ENCODE peak calls at places on chromosomes 4 and X, in four cellular contexts. V is ACHN, D is MG63, H is GM06990. I is an unnamed sample.
A peak's percentile ranks its signal among the peaks of the same experiment; 100 is the strongest.

GRCh38 chrX:135213200-135213844 is 38.5 kb upstream of the ETDA start:
- DNase-seq in H (no peak), V (no peak), D (no peak), I (no peak)

GRCh38 chrX:68710870-68711576 is 63.6 kb downstream of the STARD8 start:
- DNase-seq in D (no peak), V (peak; percentile 38), H (no peak), I (no peak)

GRCh38 chr4:6688879-6689505 is 4.7 kb upstream of the S100P start:
- DNase-seq in H (no peak), V (peak; percentile 82), D (peak; percentile 58), I (no peak)

GRCh38 chrX:41596586-41596985 is 92.2 kb upstream of the GPR34 start:
- DNase-seq in D (no peak), V (peak; percentile 66), H (peak; percentile 39), I (no peak)

GRCh38 chr4:127486248-127486647 is 146.5 kb upstream of the INTU start:
- DNase-seq in H (no peak), V (no peak), D (no peak), I (no peak)

GRCh38 chr4:166078383-166078782 is 205.3 kb downstream of the TLL1 start:
- DNase-seq in D (no peak), V (no peak), H (no peak), I (no peak)

GRCh38 chr4:7647932-7648812 is 213.4 kb upstream of the PSAPL1 start:
- DNase-seq in H (no peak), D (peak; percentile 81), V (no peak), I (no peak)

GRCh38 chrX:142661696-142662095 is 364.0 kb upstream of the SPANXN4 start:
- DNase-seq in V (no peak), D (no peak), H (no peak), I (no peak)

GRCh38 chr4:56821394-56822263 is at the start of gene SPINK2:
- DNase-seq in V (peak; percentile 30), H (peak; percentile 38), D (peak; percentile 19), I (no peak)

GRCh38 chr4:189409158-189409557 is 531.5 kb upstream of the FRG1 start:
- DNase-seq in H (no peak), V (no peak), D (no peak), I (no peak)

GRCh38 chrX:64204701-64205440 is 637 bp downstream of the AMER1 start:
- DNase-seq in V (peak; percentile 19), D (peak; percentile 64), H (peak; percentile 51), I (no peak)

GRCh38 chr4:16827762-16828724 is 70.4 kb downstream of the LDB2 start:
- DNase-seq in H (no peak), V (no peak), D (no peak), I (no peak)

GRCh38 chr4:179836179-179837075 is 2394.2 kb upstream of the AGA start:
- DNase-seq in V (no peak), D (no peak), H (no peak), I (no peak)

GRCh38 chr4:24743931-24744330 is 51.4 kb upstream of the SOD3 start:
- DNase-seq in D (no peak), H (no peak), V (no peak), I (no peak)

GRCh38 chr4:113069212-113069892 is 19.9 kb downstream of the ANK2 start:
- DNase-seq in H (no peak), D (no peak), V (peak; percentile 44), I (no peak)

GRCh38 chr4:40056722-40057539 is at the start of gene N4BP2:
- DNase-seq in H (peak; percentile 88), D (peak; percentile 80), V (peak; percentile 74), I (no peak)

GRCh38 chrX:31708116-31708515 is 636.3 kb upstream of the FTHL17 start:
- DNase-seq in H (no peak), V (no peak), D (no peak), I (no peak)

GRCh38 chr4:57093816-57094481 is 16.2 kb downstream of the IGFBP7 start:
- DNase-seq in D (no peak), H (no peak), V (no peak), I (no peak)

GRCh38 chr4:153126137-153126536 is 78.1 kb upstream of the TRIM2 start:
- DNase-seq in V (no peak), H (no peak), D (no peak), I (no peak)

GRCh38 chr4:10861036-10861435 is 176.5 kb upstream of the CLNK start:
- DNase-seq in H (no peak), D (no peak), V (no peak), I (no peak)

GRCh38 chr4:127503111-127503510 is 129.6 kb upstream of the INTU start:
- DNase-seq in H (no peak), D (no peak), V (no peak), I (no peak)

GRCh38 chr4:118270492-118270891 is 82.3 kb downstream of the PRSS12 start:
- DNase-seq in D (no peak), V (peak; percentile 53), H (no peak), I (no peak)

GRCh38 chr4:185261971-185262370 is 52.6 kb downstream of the SNX25 start:
- DNase-seq in H (no peak), V (no peak), D (no peak), I (no peak)

GRCh38 chr4:17723648-17724047 is 57.8 kb downstream of the FAM184B start:
- DNase-seq in D (no peak), H (no peak), V (no peak), I (no peak)

GRCh38 chr4:87785858-87786509 is 13.4 kb upstream of the IBSP start:
- DNase-seq in H (no peak), V (no peak), D (no peak), I (no peak)

GRCh38 chr4:76960014-76960413 is 10.5 kb downstream of the SEPTIN11 start:
- DNase-seq in V (no peak), H (peak; percentile 55), D (no peak), I (no peak)

GRCh38 chrX:102627640-102628039 is 23.6 kb upstream of the GPRASP1 start:
- DNase-seq in H (no peak), D (no peak), V (no peak), I (no peak)

GRCh38 chr4:165606465-165607205 is 227.8 kb downstream of the CPE start:
- DNase-seq in V (no peak), D (no peak), H (no peak), I (no peak)

GRCh38 chr4:20532096-20532495 is 168.2 kb upstream of the PACRGL start:
- DNase-seq in H (no peak), D (no peak), V (no peak), I (no peak)

GRCh38 chr4:96380106-96380505 is 540.2 kb downstream of the PDHA2 start:
- DNase-seq in V (no peak), H (no peak), D (no peak), I (no peak)

GRCh38 chr4:143558823-143559756 is 45.6 kb downstream of the SMARCA5 start:
- DNase-seq in D (peak; percentile 11), V (peak; percentile 69), H (peak; percentile 73), I (peak; percentile 47)

GRCh38 chr4:90078440-90078839 is 48.8 kb upstream of the CCSER1 start:
- DNase-seq in D (no peak), H (no peak), V (no peak), I (no peak)

GRCh38 chr4:98586231-98586630 is 72.2 kb downstream of the TSPAN5 start:
- DNase-seq in D (no peak), V (no peak), H (no peak), I (no peak)

GRCh38 chr4:16931906-16932305 is 33.5 kb upstream of the LDB2 start:
- DNase-seq in V (no peak), H (no peak), D (no peak), I (no peak)

GRCh38 chrX:72714471-72714916 is 388 bp upstream of the PHKA1 start:
- DNase-seq in V (peak; percentile 47), H (peak; percentile 3), D (peak; percentile 80), I (no peak)

GRCh38 chr4:133151681-133152329 is 2.7 kb downstream of the PCDH10 start:
- DNase-seq in D (no peak), V (no peak), H (no peak), I (no peak)

GRCh38 chr4:151730003-151730559 is 30.7 kb downstream of the GATB start:
- DNase-seq in D (peak; percentile 32), V (no peak), H (no peak), I (no peak)

GRCh38 chr4:125492957-125493356 is 178.2 kb downstream of the FAT4 start:
- DNase-seq in D (no peak), H (no peak), V (no peak), I (no peak)

GRCh38 chr4:174116021-174116420 is 167.4 kb downstream of the FBXO8 start:
- DNase-seq in D (no peak), V (no peak), H (no peak), I (no peak)